ENCODE peak calls at places on chromosomes 5 and 9, in eight cellular contexts. O is nephron progenitor cell; R is GM13976; F is GM12865; S is T-helper 9 cell; K is psoas muscle; P is activated T-cell treated with anti-CD3 and anti-CD28 coated beads, Interleukin-2, amount 50 U/mL, for 1 hour; U is C1 segment of cervical spinal cord. B is an unnamed sample.

GRCh38 chr5:54883374-54884194 is 101.8 kb downstream of the ESM1 start:
- DNase-seq in O (peak; percentile 73), U (no peak), F (no peak), R (no peak), P (peak; percentile 23), S (no peak), K (peak; percentile 47), B (no peak)

GRCh38 chr9:16331527-16331926 is 538.9 kb downstream of the BNC2 start:
- DNase-seq in U (no peak), F (no peak), K (no peak), P (no peak), S (no peak), R (no peak), O (no peak), B (no peak)

GRCh38 chr5:34007116-34007674 is 655 bp downstream of the AMACR start:
- DNase-seq in O (no peak), R (no peak), U (peak; percentile 13), S (no peak), F (no peak), K (no peak), P (no peak), B (no peak)

GRCh38 chr9:91820949-91821880 is 128.8 kb downstream of the ROR2 start:
- DNase-seq in U (no peak), K (no peak), R (no peak), P (no peak), O (no peak), S (no peak), F (no peak), B (no peak)

GRCh38 chr9:89187950-89188349 is 9.3 kb upstream of the SHC3 start:
- DNase-seq in R (no peak), O (no peak), K (no peak), S (no peak), P (no peak), F (no peak), U (no peak), B (no peak)

GRCh38 chr5:167413503-167413902 is 877.9 kb upstream of the WWC1 start:
- DNase-seq in F (no peak), U (no peak), R (no peak), O (no peak), P (no peak), K (no peak), S (no peak), B (no peak)

GRCh38 chr5:135738564-135738875 is 95.9 kb upstream of the SLC25A48 start:
- DNase-seq in F (no peak), U (no peak), S (no peak), R (no peak), O (no peak), P (no peak), K (no peak), B (no peak)

GRCh38 chr9:107612136-107612535 is 122.6 kb upstream of the KLF4 start:
- DNase-seq in P (no peak), F (no peak), O (no peak), R (no peak), K (peak; percentile 82), U (no peak), S (no peak), B (peak; percentile 17)

GRCh38 chr5:37767961-37768360 is 71.9 kb downstream of the GDNF start:
- DNase-seq in U (no peak), K (no peak), O (no peak), F (no peak), R (no peak), P (no peak), S (no peak), B (no peak)

GRCh38 chr5:55485073-55485472 is 49.7 kb downstream of the PLPP1 start:
- DNase-seq in O (no peak), U (no peak), F (no peak), P (no peak), S (no peak), R (no peak), K (no peak), B (no peak)

GRCh38 chr5:42767491-42768105 is 11.0 kb downstream of the CCDC152 start:
- DNase-seq in O (no peak), U (no peak), S (no peak), K (no peak), R (peak; percentile 27), P (no peak), F (peak; percentile 22), B (no peak)

GRCh38 chr5:179278546-179278945 is 66.7 kb downstream of the ADAMTS2 start:
- DNase-seq in P (no peak), S (no peak), R (no peak), U (no peak), K (peak; percentile 12), F (no peak), O (no peak), B (no peak)

GRCh38 chr9:97848582-97849237 is 4.3 kb upstream of the FOXE1 start:
- DNase-seq in S (no peak), P (no peak), U (no peak), F (no peak), O (peak; percentile 46), R (peak; percentile 43), K (peak; percentile 30), B (no peak)

GRCh38 chr9:94011134-94011533 is 56.0 kb upstream of the BARX1 start:
- DNase-seq in U (no peak), S (no peak), R (no peak), K (no peak), P (no peak), F (no peak), O (no peak), B (no peak)